ENCODE peak calls at places on chromosomes 4 and X, in four cellular contexts. V, G, M and K are unnamed samples.

GRCh38 chr4:84920591-84920990 is 45.9 kb downstream of the WDFY3 start:
- DNase-seq in M (peak; percentile 88), G (no peak), V (no peak), K (peak; percentile 57)

GRCh38 chr4:79413486-79413885 is 5.5 kb upstream of the GK2 start:
- DNase-seq in V (no peak), M (no peak), G (no peak), K (no peak)

GRCh38 chr4:62709618-62710252 is 1509.6 kb downstream of the ADGRL3 start:
- DNase-seq in V (no peak), M (peak; percentile 58), G (peak; percentile 5), K (no peak)

GRCh38 chr4:113707013-113707412 is 54.5 kb downstream of the CAMK2D start:
- DNase-seq in V (no peak), G (no peak), M (peak; percentile 38), K (peak; percentile 20)

GRCh38 chr4:3452376-3452775 is 10.6 kb downstream of the HGFAC start:
- DNase-seq in V (no peak), M (no peak), G (no peak), K (no peak)

GRCh38 chr4:85127653-85128052 is 161.2 kb upstream of the WDFY3 start:
- DNase-seq in G (peak; percentile 12), M (peak; percentile 17), V (no peak), K (peak; percentile 49)

GRCh38 chr4:7733201-7733600 is 206.5 kb downstream of the AFAP1 start:
- DNase-seq in V (no peak), M (no peak), G (no peak), K (no peak)

GRCh38 chrX:134716620-134717012 is 58.3 kb upstream of the PLAC1 start:
- DNase-seq in V (no peak), G (no peak), M (no peak), K (no peak)

GRCh38 chr4:156971623-156972369 is at the start of gene PDGFC:
- DNase-seq in M (peak; percentile 64), V (no peak), G (peak; percentile 2), K (peak; percentile 70)

GRCh38 chr4:155392486-155393184 is 15.9 kb upstream of the MAP9 start:
- DNase-seq in V (no peak), G (no peak), M (peak; percentile 78), K (peak; percentile 72)

GRCh38 chr4:159487284-159487747 is 384.4 kb downstream of the RAPGEF2 start:
- DNase-seq in V (peak; percentile 9), G (peak; percentile 63), M (peak; percentile 83), K (peak; percentile 77)

GRCh38 chrX:12210196-12210815 is 72.0 kb downstream of the FRMPD4 start:
- DNase-seq in V (no peak), G (no peak), M (peak; percentile 47), K (peak; percentile 62)

GRCh38 chrX:106791495-106791894 is 11.0 kb upstream of the TBC1D8B start:
- DNase-seq in G (peak; percentile 7), V (no peak), M (peak; percentile 35), K (peak; percentile 8)

GRCh38 chr4:59647011-59647410 is 1553.1 kb upstream of the ADGRL3 start:
- DNase-seq in M (no peak), G (no peak), V (no peak), K (no peak)

GRCh38 chrX:6574762-6575161 is 39.8 kb upstream of the VCX3A start:
- DNase-seq in V (no peak), G (no peak), M (no peak), K (no peak)

GRCh38 chr4:31383767-31384166 is 663.6 kb downstream of the PCDH7 start:
- DNase-seq in M (no peak), V (no peak), G (no peak), K (no peak)

GRCh38 chrX:74535211-74535621 is 79.2 kb downstream of the RLIM start:
- DNase-seq in V (no peak), M (peak; percentile 77), G (no peak), K (peak; percentile 46)

GRCh38 chrX:100289159-100289558 is 120.9 kb downstream of the PCDH19 start:
- DNase-seq in M (no peak), G (no peak), V (no peak), K (no peak)

GRCh38 chrX:106457802-106458201 is 154.0 kb upstream of the RADX start:
- DNase-seq in M (no peak), G (no peak), V (no peak), K (no peak)

GRCh38 chrX:71420686-71421085 is 54.5 kb downstream of the TAF1 start:
- DNase-seq in G (no peak), V (no peak), M (no peak), K (no peak)

GRCh38 chr4:106238819-106239420 is 77.1 kb downstream of the TBCK start:
- DNase-seq in G (peak; percentile 32), M (peak; percentile 39), V (no peak), K (peak; percentile 53)

GRCh38 chrX:31092476-31092875 is 20.6 kb upstream of the FTHL17 start:
- DNase-seq in G (no peak), M (no peak), V (no peak), K (no peak)

GRCh38 chrX:25144043-25144940 is 128.5 kb upstream of the ARX start:
- DNase-seq in M (peak; percentile 66), V (no peak), G (peak; percentile 2), K (peak; percentile 55)

GRCh38 chr4:74376888-74377483 is 12.0 kb downstream of the EREG start:
- DNase-seq in M (peak; percentile 90), G (peak; percentile 33), V (no peak), K (peak; percentile 64)

GRCh38 chrX:35104626-35105025 is 162.0 kb downstream of the FAM47B start:
- DNase-seq in M (no peak), V (no peak), G (no peak), K (no peak)

GRCh38 chr4:42331914-42332368 is 65.3 kb upstream of the SHISA3 start:
- DNase-seq in V (no peak), M (peak; percentile 81), G (no peak), K (no peak)

GRCh38 chrX:151753313-151754041 is 18.9 kb downstream of the CNGA2 start:
- DNase-seq in M (peak; percentile 17), V (no peak), G (peak; percentile 7), K (peak; percentile 68)